ENCODE peak calls at places on chromosomes 3 and 15, in four cellular contexts. One of them, this sample, is unnamed.
A peak's percentile ranks its signal among the peaks of the same experiment; 100 is the strongest.

GRCh38 chr15:81288040-81288439 is 35.9 kb downstream of the STARD5 start:
- DNase-seq in trophoblast cell: no peak
- DNase-seq in HCT116: no peak
- DNase-seq in H9: no peak
- DNase-seq in this sample: no peak

GRCh38 chr15:100810229-100810628 is 69.4 kb upstream of the ALDH1A3 start:
- DNase-seq in trophoblast cell: no peak
- DNase-seq in HCT116: no peak
- DNase-seq in H9: no peak
- DNase-seq in this sample: no peak

GRCh38 chr15:45660231-45660979 is 25.6 kb downstream of the SQOR start:
- DNase-seq in trophoblast cell: no peak
- DNase-seq in HCT116: no peak
- DNase-seq in H9: no peak
- DNase-seq in this sample: no peak

GRCh38 chr3:130956721-130957120 is 62.8 kb downstream of the ATP2C1 start:
- DNase-seq in trophoblast cell: no peak
- DNase-seq in HCT116: no peak
- DNase-seq in H9: no peak
- DNase-seq in this sample: no peak

GRCh38 chr3:141393151-141394076 is 25.1 kb downstream of the ZBTB38 start:
- DNase-seq in trophoblast cell: no peak
- DNase-seq in HCT116: no peak
- DNase-seq in H9: peak; percentile 83
- DNase-seq in this sample: no peak

GRCh38 chr15:101327147-101327740 is 32.2 kb upstream of the SNRPA1 start:
- DNase-seq in trophoblast cell: no peak
- DNase-seq in HCT116: no peak
- DNase-seq in H9: no peak
- DNase-seq in this sample: no peak

GRCh38 chr3:71201939-71202338 is 381.6 kb downstream of the FOXP1 start:
- DNase-seq in trophoblast cell: no peak
- DNase-seq in HCT116: no peak
- DNase-seq in H9: no peak
- DNase-seq in this sample: no peak

GRCh38 chr3:135301670-135302069 is 506.6 kb downstream of the EPHB1 start:
- DNase-seq in trophoblast cell: no peak
- DNase-seq in HCT116: no peak
- DNase-seq in H9: no peak
- DNase-seq in this sample: no peak

GRCh38 chr15:31544361-31544760 is 217.7 kb downstream of the KLF13 start:
- DNase-seq in trophoblast cell: no peak
- DNase-seq in HCT116: no peak
- DNase-seq in H9: no peak
- DNase-seq in this sample: no peak

GRCh38 chr15:26357653-26358052 is 415.2 kb downstream of the GABRB3 start:
- DNase-seq in trophoblast cell: no peak
- DNase-seq in HCT116: no peak
- DNase-seq in H9: no peak
- DNase-seq in this sample: no peak

GRCh38 chr3:179688847-179689246 is 36.0 kb downstream of the USP13 start:
- DNase-seq in trophoblast cell: no peak
- DNase-seq in HCT116: no peak
- DNase-seq in H9: no peak
- DNase-seq in this sample: no peak

GRCh38 chr3:8793242-8793641 is 23.8 kb upstream of the OXTR start:
- DNase-seq in trophoblast cell: peak; percentile 96
- DNase-seq in HCT116: no peak
- DNase-seq in H9: no peak
- DNase-seq in this sample: no peak

GRCh38 chr15:73939138-73939537 is 12.9 kb downstream of the LOXL1 start:
- DNase-seq in trophoblast cell: no peak
- DNase-seq in HCT116: no peak
- DNase-seq in H9: no peak
- DNase-seq in this sample: no peak

GRCh38 chr3:42262525-42262924 is 3.5 kb downstream of the CCK start:
- DNase-seq in trophoblast cell: peak; percentile 95
- DNase-seq in HCT116: peak; percentile 13
- DNase-seq in H9: no peak
- DNase-seq in this sample: peak; percentile 81

GRCh38 chr15:74783072-74783807 is 1.4 kb downstream of the CSK start:
- DNase-seq in trophoblast cell: peak; percentile 69
- DNase-seq in HCT116: no peak
- DNase-seq in H9: no peak
- DNase-seq in this sample: no peak

GRCh38 chr15:82952156-82953081 is at the start of gene HOMER2:
- DNase-seq in trophoblast cell: no peak
- DNase-seq in HCT116: no peak
- DNase-seq in H9: peak; percentile 55
- DNase-seq in this sample: no peak

GRCh38 chr15:60424006-60424405 is 26.2 kb upstream of the ANXA2 start:
- DNase-seq in trophoblast cell: no peak
- DNase-seq in HCT116: no peak
- DNase-seq in H9: no peak
- DNase-seq in this sample: no peak

GRCh38 chr15:60421544-60421943 is 23.8 kb upstream of the ANXA2 start:
- DNase-seq in trophoblast cell: no peak
- DNase-seq in HCT116: no peak
- DNase-seq in H9: no peak
- DNase-seq in this sample: no peak

GRCh38 chr15:60423540-60423939 is 25.8 kb upstream of the ANXA2 start:
- DNase-seq in trophoblast cell: peak; percentile 71
- DNase-seq in HCT116: peak; percentile 52
- DNase-seq in H9: no peak
- DNase-seq in this sample: peak; percentile 89

GRCh38 chr15:60428935-60429334 is 31.1 kb upstream of the ANXA2 start:
- DNase-seq in trophoblast cell: no peak
- DNase-seq in HCT116: no peak
- DNase-seq in H9: no peak
- DNase-seq in this sample: no peak

DNA sequence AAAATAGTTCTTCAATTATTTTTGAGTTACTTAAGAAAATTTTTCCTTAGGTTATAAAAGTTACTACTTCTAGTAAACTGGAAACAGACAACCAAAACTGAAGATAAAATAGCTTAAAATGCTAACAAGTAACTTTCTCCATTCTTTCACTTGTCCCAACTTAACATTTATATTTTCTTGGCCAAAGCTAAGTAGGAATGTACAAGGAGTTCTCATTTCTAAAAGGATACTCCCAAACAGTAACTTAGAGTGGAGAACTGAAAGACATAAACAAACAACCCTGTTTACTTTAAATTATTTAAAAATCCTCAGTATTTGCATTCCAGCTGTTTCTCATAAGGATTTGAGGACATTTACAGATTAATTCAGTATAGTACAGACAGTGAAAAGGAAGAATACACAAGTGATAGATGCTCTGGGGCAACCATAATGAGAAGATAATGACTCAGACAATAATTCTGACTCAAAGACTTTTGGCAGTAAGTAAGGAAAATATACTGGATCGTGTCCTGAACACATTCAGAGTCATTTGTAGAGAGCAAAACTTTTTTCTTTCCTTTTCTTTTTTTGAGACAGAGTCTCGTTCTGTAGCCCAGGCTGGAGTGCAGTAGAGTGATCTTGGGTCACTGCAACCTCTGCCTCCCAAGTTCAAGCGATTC is 29.2 kb upstream of the ANXA2 start:
- DNase-seq in trophoblast cell: no peak
- DNase-seq in HCT116: no peak
- DNase-seq in H9: no peak
- DNase-seq in this sample: no peak
- H3K4me2 ChIP-seq in trophoblast cell: no peak overlapping the region
- H3K4me2 ChIP-seq in HCT116: no peak overlapping the region
- H3K4me2 ChIP-seq in H9: no peak overlapping the region
- H3K4me2 ChIP-seq in this sample: peak overlapping the region; percentile 30

DNA sequence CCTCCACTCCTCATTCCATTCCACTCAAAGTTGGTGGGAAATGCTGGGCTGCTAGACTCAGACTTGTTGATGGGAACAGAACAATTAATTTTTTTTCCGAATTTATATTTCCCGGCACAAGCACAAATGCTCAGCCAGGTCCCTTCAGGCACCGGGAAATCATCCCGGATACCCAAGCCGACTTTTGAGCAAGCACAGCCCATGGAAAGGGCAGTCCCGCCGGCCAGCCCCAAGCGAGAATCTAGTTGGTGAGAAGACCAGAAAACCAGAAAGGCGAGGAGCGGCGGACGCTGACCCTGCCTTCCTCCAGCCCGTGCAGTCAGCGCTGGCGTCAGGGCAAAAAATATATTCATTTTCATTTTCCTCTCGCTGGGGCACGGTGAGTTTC is 758 bp upstream of the ZIC4 start:
- DNase-seq in trophoblast cell: no peak
- DNase-seq in HCT116: no peak
- DNase-seq in H9: no peak
- DNase-seq in this sample: no peak
- H3K4me2 ChIP-seq in trophoblast cell: no peak overlapping the region
- H3K4me2 ChIP-seq in HCT116: no peak overlapping the region
- H3K4me2 ChIP-seq in H9: peak overlapping the region; percentile 84
- H3K4me2 ChIP-seq in this sample: no peak overlapping the region

GRCh38 chr3:53036063-53036619 is 9.7 kb downstream of the SFMBT1 start:
- DNase-seq in trophoblast cell: no peak
- DNase-seq in HCT116: no peak
- DNase-seq in H9: no peak
- DNase-seq in this sample: no peak
- H3K4me2 ChIP-seq in trophoblast cell: no peak overlapping the region
- H3K4me2 ChIP-seq in HCT116: no peak overlapping the region
- H3K4me2 ChIP-seq in H9: no peak overlapping the region
- H3K4me2 ChIP-seq in this sample: no peak overlapping the region

GRCh38 chr15:29570931-29571727 is 251.1 kb downstream of the TJP1 start:
- DNase-seq in trophoblast cell: peak; percentile 4
- DNase-seq in HCT116: no peak
- DNase-seq in H9: peak; percentile 69
- DNase-seq in this sample: no peak

GRCh38 chr15:29567336-29567735 is 254.9 kb downstream of the TJP1 start:
- DNase-seq in trophoblast cell: no peak
- DNase-seq in HCT116: no peak
- DNase-seq in H9: no peak
- DNase-seq in this sample: no peak

GRCh38 chr15:29570121-29570930 is 251.9 kb downstream of the TJP1 start:
- DNase-seq in trophoblast cell: peak; percentile 17
- DNase-seq in HCT116: no peak
- DNase-seq in H9: no peak
- DNase-seq in this sample: no peak

GRCh38 chr15:29568840-29569532 is 253.3 kb downstream of the TJP1 start:
- DNase-seq in trophoblast cell: no peak
- DNase-seq in HCT116: peak; percentile 38
- DNase-seq in H9: peak; percentile 55
- DNase-seq in this sample: no peak

DNA sequence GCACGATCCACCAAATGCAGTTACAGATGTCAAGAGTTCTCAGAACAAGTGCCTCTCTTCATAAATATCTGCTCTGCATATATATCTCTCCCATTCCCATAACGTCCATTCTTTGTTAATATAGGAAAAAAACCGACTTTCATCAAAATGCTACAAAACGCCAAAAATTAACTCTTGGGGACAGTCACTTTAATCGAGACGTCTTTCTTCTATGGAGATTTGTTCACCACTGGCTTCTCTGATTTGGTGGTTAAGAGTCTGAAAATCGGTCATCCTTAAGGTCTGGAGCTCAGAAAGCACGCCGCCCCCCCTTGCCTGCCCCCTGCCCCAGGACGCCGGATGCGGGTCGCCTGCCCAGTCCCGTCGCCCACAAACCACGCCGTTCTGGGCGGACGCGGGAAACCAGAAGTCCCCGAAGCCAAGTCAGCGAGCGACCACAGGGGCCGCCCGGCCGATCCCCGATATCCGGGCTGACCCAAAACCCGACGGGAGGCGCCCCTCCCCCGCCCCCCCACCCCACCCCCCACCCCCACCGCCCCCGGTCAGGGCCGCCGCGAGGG is 252.7 kb downstream of the TJP1 start:
- DNase-seq in trophoblast cell: no peak
- DNase-seq in HCT116: no peak
- DNase-seq in H9: peak; percentile 53
- DNase-seq in this sample: no peak
- H3K4me2 ChIP-seq in trophoblast cell: peak overlapping the region; percentile 98
- H3K4me2 ChIP-seq in HCT116: no peak overlapping the region
- H3K4me2 ChIP-seq in H9: peak overlapping the region; percentile 71
- H3K4me2 ChIP-seq in this sample: no peak overlapping the region

GRCh38 chr3:152200476-152201422 is 68.0 kb upstream of the MBNL1 start:
- DNase-seq in trophoblast cell: no peak
- DNase-seq in HCT116: no peak
- DNase-seq in H9: no peak
- DNase-seq in this sample: no peak
- H3K4me2 ChIP-seq in trophoblast cell: no peak overlapping the region
- H3K4me2 ChIP-seq in HCT116: no peak overlapping the region
- H3K4me2 ChIP-seq in H9: no peak overlapping the region
- H3K4me2 ChIP-seq in this sample: no peak overlapping the region

GRCh38 chr3:183099838-183100204 is 525 bp upstream of the MCCC1 start:
- DNase-seq in trophoblast cell: no peak
- DNase-seq in HCT116: no peak
- DNase-seq in H9: no peak
- DNase-seq in this sample: no peak
- H3K4me2 ChIP-seq in trophoblast cell: peak overlapping the region; percentile 68
- H3K4me2 ChIP-seq in HCT116: peak overlapping the region; percentile 78
- H3K4me2 ChIP-seq in H9: peak overlapping the region; percentile 23
- H3K4me2 ChIP-seq in this sample: peak overlapping the region; percentile 81

GRCh38 chr3:143207338-143207961 is 87.9 kb downstream of the CHST2 start:
- DNase-seq in trophoblast cell: no peak
- DNase-seq in HCT116: no peak
- DNase-seq in H9: no peak
- DNase-seq in this sample: no peak

GRCh38 chr3:143209715-143210059 is 90.1 kb downstream of the CHST2 start:
- DNase-seq in trophoblast cell: no peak
- DNase-seq in HCT116: no peak
- DNase-seq in H9: no peak
- DNase-seq in this sample: no peak

GRCh38 chr3:143208976-143209714 is 89.6 kb downstream of the CHST2 start:
- DNase-seq in trophoblast cell: no peak
- DNase-seq in HCT116: no peak
- DNase-seq in H9: no peak
- DNase-seq in this sample: no peak

GRCh38 chr3:143203848-143204247 is 84.3 kb downstream of the CHST2 start:
- DNase-seq in trophoblast cell: no peak
- DNase-seq in HCT116: no peak
- DNase-seq in H9: no peak
- DNase-seq in this sample: no peak

DNA sequence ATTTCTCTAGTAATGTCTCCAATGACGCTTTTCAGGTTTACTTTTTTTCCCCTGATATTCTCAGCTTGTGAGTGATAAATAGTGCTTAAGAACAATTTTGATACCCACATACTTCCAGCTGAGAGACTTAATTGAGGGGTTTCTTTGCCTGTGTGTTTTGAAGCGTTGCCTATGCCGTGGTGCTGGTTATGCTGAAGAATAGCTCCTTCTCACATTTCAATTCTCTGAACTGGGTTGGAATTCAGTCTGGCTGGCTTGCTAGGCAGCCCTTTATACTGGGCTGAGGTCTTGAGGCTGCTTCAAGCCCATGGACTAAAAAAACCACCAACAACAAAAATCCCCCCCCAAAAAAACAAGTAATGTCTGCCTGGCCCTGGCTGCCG is 87.4 kb downstream of the CHST2 start:
- DNase-seq in trophoblast cell: no peak
- DNase-seq in HCT116: no peak
- DNase-seq in H9: no peak
- DNase-seq in this sample: no peak
- H3K4me2 ChIP-seq in trophoblast cell: no peak overlapping the region
- H3K4me2 ChIP-seq in HCT116: no peak overlapping the region
- H3K4me2 ChIP-seq in H9: no peak overlapping the region
- H3K4me2 ChIP-seq in this sample: no peak overlapping the region

GRCh38 chr15:84740691-84741090 is 7.7 kb upstream of the ZNF592 start:
- DNase-seq in trophoblast cell: no peak
- DNase-seq in HCT116: no peak
- DNase-seq in H9: no peak
- DNase-seq in this sample: no peak
- H3K4me2 ChIP-seq in trophoblast cell: no peak overlapping the region
- H3K4me2 ChIP-seq in HCT116: no peak overlapping the region
- H3K4me2 ChIP-seq in H9: no peak overlapping the region
- H3K4me2 ChIP-seq in this sample: no peak overlapping the region

GRCh38 chr3:126490619-126491018 is 14.9 kb upstream of the ZXDC start:
- DNase-seq in trophoblast cell: no peak
- DNase-seq in HCT116: no peak
- DNase-seq in H9: peak; percentile 58
- DNase-seq in this sample: no peak
- H3K4me2 ChIP-seq in trophoblast cell: no peak overlapping the region
- H3K4me2 ChIP-seq in HCT116: no peak overlapping the region
- H3K4me2 ChIP-seq in H9: no peak overlapping the region
- H3K4me2 ChIP-seq in this sample: no peak overlapping the region